ENCODE peak calls at places on chromosome 12, in seven cellular contexts. J is activated CD8-positive, alpha-beta memory T cell treated with anti-CD3 and anti-CD28 coated beads, Interleukin-2, amount 50 U/mL, for 48 hours; S is non-pigmented ciliary epithelial cell; R is T-helper 2 cell; U is CD8-positive, alpha-beta memory T cell; I is tibial nerve; E is stimulated activated CD8-positive, alpha-beta memory T cell treated with anti-CD3 and anti-CD28 coated beads, Interleukin-15, amount 100 ng/mL, for 24 hours. H is an unnamed sample.
A peak's percentile ranks its signal among the peaks of the same experiment; 100 is the strongest.

GRCh38 chr12:81518638-81519037 is 240.5 kb downstream of the PPFIA2 start:
- DNase-seq in J (no peak), S (no peak), R (no peak), U (no peak), I (no peak), E (no peak), H (no peak)

GRCh38 chr12:97752129-97752528 is 289.5 kb downstream of the RMST start:
- DNase-seq in J (no peak), S (no peak), R (no peak), U (no peak), I (no peak), E (no peak), H (no peak)

GRCh38 chr12:26890784-26891183 is 47.0 kb downstream of the INTS13 start:
- DNase-seq in J (no peak), S (no peak), R (no peak), U (no peak), I (no peak), E (no peak), H (no peak)

GRCh38 chr12:48197549-48197966 is 5.5 kb downstream of the OR10AD1 start:
- DNase-seq in J (no peak), S (no peak), R (peak; percentile 35), U (no peak), I (peak; percentile 60), E (no peak), H (no peak)

GRCh38 chr12:6914246-6914947 is at the start of gene ENO2:
- DNase-seq in J (peak; percentile 89), S (no peak), R (peak; percentile 88), U (peak; percentile 94), I (peak; percentile 57), E (peak; percentile 64), H (no peak)

GRCh38 chr12:27460471-27460978 is 14.0 kb downstream of the SMCO2 start:
- DNase-seq in J (peak; percentile 61), S (no peak), R (no peak), U (no peak), I (no peak), E (no peak), H (peak; percentile 41)

GRCh38 chr12:11067514-11067913 is 5.4 kb upstream of the TAS2R46 start:
- DNase-seq in J (no peak), S (no peak), R (no peak), U (no peak), I (peak; percentile 12), E (no peak), H (no peak)

GRCh38 chr12:127479256-127479655 is 787.7 kb upstream of the TMEM132C start:
- DNase-seq in J (no peak), S (no peak), R (no peak), U (no peak), I (no peak), E (no peak), H (no peak)

GRCh38 chr12:75977952-75978671 is 53.5 kb downstream of the PHLDA1 start:
- DNase-seq in J (peak; percentile 72), S (peak; percentile 100), R (peak; percentile 75), U (peak; percentile 88), I (peak; percentile 78), E (peak; percentile 18), H (peak; percentile 97)

GRCh38 chr12:111408116-111408440 is 2.4 kb downstream of the SH2B3 start:
- DNase-seq in J (no peak), S (no peak), R (no peak), U (no peak), I (no peak), E (no peak), H (no peak)

GRCh38 chr12:127655691-127656090 is 611.3 kb upstream of the TMEM132C start:
- DNase-seq in J (no peak), S (peak; percentile 49), R (no peak), U (no peak), I (no peak), E (no peak), H (no peak)

GRCh38 chr12:92136021-92136735 is 9.5 kb downstream of the BTG1 start:
- DNase-seq in J (no peak), S (no peak), R (no peak), U (no peak), I (no peak), E (no peak), H (no peak)

GRCh38 chr12:53999596-54000104 is 311 bp upstream of the HOXC9 start:
- DNase-seq in J (no peak), S (no peak), R (no peak), U (no peak), I (peak; percentile 84), E (no peak), H (no peak)

GRCh38 chr12:53338916-53339315 is 2.8 kb upstream of the SP7 start:
- DNase-seq in J (no peak), S (no peak), R (no peak), U (no peak), I (no peak), E (no peak), H (no peak)

GRCh38 chr12:123070267-123071081 is 80.4 kb downstream of the PITPNM2 start:
- DNase-seq in J (no peak), S (no peak), R (no peak), U (no peak), I (no peak), E (no peak), H (no peak)

GRCh38 chr12:59459966-59460365 is 135.9 kb upstream of the SLC16A7 start:
- DNase-seq in J (no peak), S (peak; percentile 24), R (no peak), U (no peak), I (no peak), E (no peak), H (no peak)

GRCh38 chr12:54294152-54294913 is 6.5 kb downstream of the NFE2 start:
- DNase-seq in J (peak; percentile 84), S (no peak), R (peak; percentile 41), U (peak; percentile 68), I (peak; percentile 59), E (no peak), H (no peak)

GRCh38 chr12:116028619-116029018 is 248.9 kb downstream of the MED13L start:
- DNase-seq in J (no peak), S (no peak), R (no peak), U (no peak), I (no peak), E (no peak), H (no peak)

GRCh38 chr12:75439930-75440329 is 40.6 kb upstream of the GLIPR1 start:
- DNase-seq in J (no peak), S (no peak), R (no peak), U (no peak), I (no peak), E (no peak), H (no peak)

GRCh38 chr12:129903956-129904769 is at the start of gene TMEM132D:
- DNase-seq in J (no peak), S (no peak), R (no peak), U (no peak), I (no peak), E (no peak), H (no peak)

GRCh38 chr12:14769837-14770494 is 33.3 kb downstream of the WBP11 start:
- DNase-seq in J (peak; percentile 95), S (no peak), R (peak; percentile 89), U (peak; percentile 91), I (peak; percentile 72), E (peak; percentile 78), H (no peak)

GRCh38 chr12:116201359-116201758 is 76.1 kb downstream of the MED13L start:
- DNase-seq in J (no peak), S (no peak), R (no peak), U (no peak), I (no peak), E (no peak), H (no peak)

GRCh38 chr12:111450676-111451075 is 45.0 kb downstream of the SH2B3 start:
- DNase-seq in J (peak; percentile 49), S (no peak), R (no peak), U (no peak), I (no peak), E (no peak), H (no peak)

GRCh38 chr12:12822886-12823285 is 9.7 kb downstream of the DDX47 start:
- DNase-seq in J (no peak), S (no peak), R (no peak), U (no peak), I (no peak), E (no peak), H (no peak)

GRCh38 chr12:129531004-129531403 is 372.8 kb downstream of the TMEM132D start:
- DNase-seq in J (no peak), S (no peak), R (no peak), U (no peak), I (no peak), E (no peak), H (no peak)

GRCh38 chr12:15268927-15269552 is 47.8 kb upstream of the RERG start:
- DNase-seq in J (no peak), S (no peak), R (peak; percentile 4), U (peak; percentile 49), I (peak; percentile 24), E (no peak), H (peak; percentile 14)

GRCh38 chr12:54622463-54623183 is 12.1 kb downstream of the LACRT start:
- DNase-seq in J (no peak), S (no peak), R (no peak), U (no peak), I (no peak), E (no peak), H (no peak)

GRCh38 chr12:94149781-94150482 is 1.6 kb downstream of the PLXNC1 start:
- DNase-seq in J (peak; percentile 71), S (no peak), R (no peak), U (no peak), I (no peak), E (no peak), H (no peak)

GRCh38 chr12:104736307-104736706 is 221.8 kb downstream of the SLC41A2 start:
- DNase-seq in J (no peak), S (peak; percentile 48), R (no peak), U (no peak), I (no peak), E (no peak), H (no peak)

GRCh38 chr12:114799574-114800487 is 115.9 kb upstream of the TBX3 start:
- DNase-seq in J (no peak), S (no peak), R (no peak), U (no peak), I (no peak), E (no peak), H (no peak)

GRCh38 chr12:106566771-106567170 is 16.0 kb upstream of the RFX4 start:
- DNase-seq in J (no peak), S (no peak), R (no peak), U (no peak), I (no peak), E (no peak), H (no peak)

GRCh38 chr12:97306121-97306520 is 156.5 kb upstream of the RMST start:
- DNase-seq in J (no peak), S (no peak), R (no peak), U (no peak), I (no peak), E (no peak), H (no peak)

GRCh38 chr12:80262372-80263170 is 163.2 kb downstream of the OTOGL start:
- DNase-seq in J (no peak), S (no peak), R (no peak), U (no peak), I (no peak), E (no peak), H (no peak)

GRCh38 chr12:62128186-62128965 is 131.8 kb upstream of the USP15 start:
- DNase-seq in J (no peak), S (no peak), R (no peak), U (no peak), I (no peak), E (no peak), H (peak; percentile 24)

GRCh38 chr12:127147724-127148123 is 1119.2 kb upstream of the TMEM132C start:
- DNase-seq in J (no peak), S (no peak), R (no peak), U (no peak), I (no peak), E (no peak), H (no peak)

GRCh38 chr12:6961278-6961694 is 9.2 kb downstream of the PHB2 start:
- DNase-seq in J (peak; percentile 91), S (no peak), R (peak; percentile 91), U (peak; percentile 95), I (no peak), E (no peak), H (no peak)

GRCh38 chr12:93176610-93177126 is 201.1 kb upstream of the NUDT4 start:
- DNase-seq in J (no peak), S (no peak), R (no peak), U (no peak), I (no peak), E (no peak), H (no peak)

GRCh38 chr12:47686645-47687240 is 19.1 kb downstream of the RPAP3 start:
- DNase-seq in J (no peak), S (peak; percentile 30), R (no peak), U (no peak), I (no peak), E (no peak), H (no peak)

H was measured in epithelial cell of prostate.